ENCODE peak calls at places on chromosomes 6 and 20, in seven cellular contexts. I is right lobe of liver, W is osteoblast, K is suprapubic skin, R is cardiac muscle cell, C is ovary, Q is heart right ventricle. U is an unnamed sample.

GRCh38 chr20:48738094-48738398 is 89.8 kb downstream of the PREX1 start:
- DNase-seq in R (no peak), W (no peak), Q (no peak), K (no peak), I (no peak), C (no peak), U (no peak)

GRCh38 chr20:11193241-11193640 is 519.4 kb upstream of the JAG1 start:
- DNase-seq in I (no peak), W (no peak), Q (no peak), C (no peak), R (no peak), K (no peak), U (no peak)

GRCh38 chr20:53839423-53840176 is 230.8 kb downstream of the BCAS1 start:
- DNase-seq in W (no peak), Q (peak; percentile 24), R (no peak), I (peak; percentile 70), K (no peak), C (no peak), U (no peak)

GRCh38 chr20:10761786-10762185 is 88.0 kb upstream of the JAG1 start:
- DNase-seq in R (no peak), K (no peak), Q (no peak), W (peak; percentile 62), C (no peak), I (no peak), U (no peak)

GRCh38 chr6:120355822-120356221 is 978.5 kb downstream of the TBC1D32 start:
- DNase-seq in R (no peak), W (no peak), K (no peak), Q (no peak), C (no peak), I (no peak), U (no peak)

GRCh38 chr6:32995448-32995847 is 13.9 kb downstream of the HLA-DOA start:
- DNase-seq in W (no peak), I (no peak), Q (no peak), R (no peak), K (no peak), C (no peak), U (no peak)

GRCh38 chr20:41467690-41468089 is 101.1 kb upstream of the EMILIN3 start:
- DNase-seq in W (no peak), C (no peak), Q (no peak), I (no peak), R (no peak), K (no peak), U (no peak)

GRCh38 chr6:112321882-112322508 is 25.1 kb upstream of the RFPL4B start:
- DNase-seq in C (no peak), I (no peak), R (no peak), K (no peak), Q (no peak), W (peak; percentile 76), U (no peak)

GRCh38 chr20:60035-60918 is 27.2 kb upstream of the DEFB125 start:
- DNase-seq in K (no peak), R (no peak), W (no peak), C (no peak), I (no peak), Q (no peak), U (no peak)

GRCh38 chr6:22019877-22020276 is 277.0 kb downstream of the PRL start:
- DNase-seq in Q (no peak), R (no peak), I (no peak), K (no peak), W (no peak), C (no peak), U (no peak)

GRCh38 chr6:82264824-82265223 is 17.3 kb upstream of the IBTK start:
- DNase-seq in R (no peak), Q (no peak), K (no peak), W (no peak), C (no peak), I (no peak), U (no peak)

GRCh38 chr20:57713951-57714350 is 4.1 kb upstream of the PMEPA1 start:
- DNase-seq in Q (no peak), W (peak; percentile 75), K (no peak), C (no peak), I (no peak), R (no peak), U (peak; percentile 69)

GRCh38 chr6:14763139-14763538 is 482.7 kb upstream of the JARID2 start:
- DNase-seq in I (no peak), R (no peak), W (no peak), K (no peak), Q (no peak), C (no peak), U (no peak)

GRCh38 chr6:15997751-15998388 is 131.0 kb upstream of the MYLIP start:
- DNase-seq in C (no peak), W (no peak), I (no peak), R (peak; percentile 42), Q (no peak), K (no peak), U (no peak)

GRCh38 chr6:122956376-122956775 is 39.7 kb upstream of the CLVS2 start:
- DNase-seq in R (no peak), I (no peak), Q (no peak), C (no peak), K (no peak), W (no peak), U (no peak)

GRCh38 chr6:121816361-121816760 is 380.9 kb downstream of the GJA1 start:
- DNase-seq in W (no peak), C (no peak), K (no peak), Q (no peak), I (no peak), R (no peak), U (no peak)

GRCh38 chr20:50957798-50958732 is at the start of gene DPM1:
- DNase-seq in C (peak; percentile 90), Q (peak; percentile 81), K (peak; percentile 92), R (peak; percentile 93), I (peak; percentile 89), W (peak; percentile 87), U (peak; percentile 87)

GRCh38 chr20:460180-460579 is 2.2 kb downstream of the TBC1D20 start:
- DNase-seq in C (no peak), K (no peak), Q (no peak), R (no peak), W (no peak), I (no peak), U (no peak)

GRCh38 chr6:620950-621349 is 36.0 kb downstream of the HUS1B start:
- DNase-seq in R (no peak), I (no peak), W (no peak), Q (no peak), K (no peak), C (no peak), U (no peak)

GRCh38 chr20:5072756-5073153 is 47.0 kb downstream of the PCNA start:
- DNase-seq in K (no peak), R (no peak), C (no peak), I (no peak), W (peak; percentile 83), Q (no peak), U (no peak)

GRCh38 chr6:21033095-21033494 is 498.8 kb downstream of the CDKAL1 start:
- DNase-seq in R (no peak), I (no peak), W (no peak), Q (no peak), C (no peak), K (no peak), U (no peak)

GRCh38 chr6:128352331-128352730 is 168.1 kb downstream of the PTPRK start:
- DNase-seq in W (no peak), K (no peak), Q (no peak), R (no peak), I (no peak), C (no peak), U (no peak)

GRCh38 chr6:142947702-142948480 is 2.9 kb upstream of the HIVEP2 start:
- DNase-seq in R (no peak), K (no peak), W (peak; percentile 47), I (no peak), C (no peak), Q (no peak), U (no peak)

GRCh38 chr6:76742919-76743318 is 670.5 kb upstream of the IMPG1 start:
- DNase-seq in Q (no peak), C (no peak), K (no peak), R (no peak), I (no peak), W (no peak), U (no peak)
- H3K4me3 ChIP-seq in Q (no peak overlapping the region), C (no peak overlapping the region), K (no peak overlapping the region), R (no peak overlapping the region), I (no peak overlapping the region), W (no peak overlapping the region), U (no peak overlapping the region)

GRCh38 chr6:160312900-160313299 is 35.3 kb upstream of the SLC22A3 start:
- DNase-seq in C (no peak), R (no peak), I (no peak), Q (no peak), W (no peak), K (no peak), U (no peak)
- TF ChIP-seq CTCF in C (no peak), R (no peak), I (no peak), Q (no peak), W (no peak), K (no peak), U (no peak)

DNA sequence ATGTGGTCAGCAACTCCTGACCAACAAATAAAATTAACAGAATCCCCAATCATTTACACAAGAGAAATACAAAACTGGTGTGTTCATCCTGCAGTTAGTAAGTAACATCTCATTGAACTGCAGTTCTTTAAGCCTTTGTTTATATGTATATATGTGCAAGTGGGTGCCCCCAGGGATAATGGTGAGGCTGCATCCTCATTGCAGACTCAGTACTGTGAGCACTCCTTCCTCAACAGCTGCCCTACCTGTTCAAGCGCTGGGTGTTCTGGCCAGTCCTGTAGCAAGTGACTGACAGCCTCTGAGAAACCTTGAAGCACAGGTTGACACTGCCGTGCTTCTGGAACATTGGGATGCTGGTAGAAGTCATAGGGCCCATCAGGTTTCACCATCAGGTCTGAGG is 49.8 kb upstream of the LYRM2 start:
- DNase-seq in Q (no peak), C (no peak), W (no peak), K (no peak), R (no peak), I (no peak), U (no peak)
- H3K36me3 ChIP-seq in Q (peaks cover 98% of the 10 kb centered on the region), C (no peaks in the 10 kb centered on the region), W (peaks cover 73% of the 10 kb centered on the region), K (peaks cover 96% of the 10 kb centered on the region), R (peaks cover 36% of the 10 kb centered on the region), I (peaks cover 75% of the 10 kb centered on the region), U (peaks cover 82% of the 10 kb centered on the region)

GRCh38 chr6:139030539-139030938 is 2.0 kb downstream of the ABRACL start:
- DNase-seq in K (no peak), R (no peak), Q (no peak), W (no peak), C (no peak), I (no peak), U (no peak)

GRCh38 chr6:139028242-139028657 is 295 bp upstream of the ABRACL start:
- DNase-seq in R (no peak), Q (no peak), I (no peak), K (no peak), W (peak; percentile 85), C (no peak), U (no peak)

GRCh38 chr6:139030211-139030530 is 1.6 kb downstream of the ABRACL start:
- DNase-seq in K (no peak), Q (no peak), I (no peak), R (no peak), C (no peak), W (peak; percentile 25), U (no peak)

GRCh38 chr6:139028658-139029469 is at the start of gene ABRACL:
- DNase-seq in R (peak; percentile 65), W (peak; percentile 91), K (peak; percentile 71), Q (peak; percentile 64), I (peak; percentile 76), C (peak; percentile 47), U (peak; percentile 84)

GRCh38 chr6:139029470-139030210 is 1.1 kb downstream of the ABRACL start:
- DNase-seq in Q (peak; percentile 69), I (peak; percentile 90), C (peak; percentile 64), K (peak; percentile 74), R (peak; percentile 69), W (peak; percentile 87), U (peak; percentile 61)
- H3K4me3 ChIP-seq in Q (peak overlapping the region; percentile 94), I (peak overlapping the region; percentile 91), C (peak overlapping the region; percentile 90), K (peak overlapping the region; percentile 94), R (peak overlapping the region; percentile 73), W (peak overlapping the region; percentile 96), U (peak overlapping the region; percentile 97)

U was measured in thyroid gland.